ENCODE peak calls at places on chromosome 9, in four cellular contexts. H is heart left ventricle, W is PC-3, M is Panc1. P is an unnamed sample.

GRCh38 chr9:96420468-96421219 is 2.5 kb upstream of the ZNF367 start:
- DNase-seq in W (peak), H (peak), M (peak), P (peak)

GRCh38 chr9:124218438-124219289 is 39.1 kb upstream of the NEK6 start:
- DNase-seq in W (peak), H (peak), M (no peak), P (peak)

GRCh38 chr9:94919376-94920098 is 193.0 kb downstream of the AOPEP start:
- DNase-seq in M (no peak), H (peak), W (peak), P (peak)

GRCh38 chr9:88593537-88594185 is 58.7 kb downstream of the NXNL2 start:
- DNase-seq in W (peak), H (peak), M (peak), P (peak)

GRCh38 chr9:27365977-27366376 is 69.0 kb upstream of the EQTN start:
- DNase-seq in M (no peak), W (no peak), H (no peak), P (no peak)

GRCh38 chr9:126295516-126295915 is 31.1 kb upstream of the MVB12B start:
- DNase-seq in W (no peak), M (no peak), H (no peak), P (no peak)

GRCh38 chr9:105911104-105911911 is 217.0 kb downstream of the TMEM38B start:
- DNase-seq in H (no peak), W (peak), M (no peak), P (peak)

GRCh38 chr9:127967151-127967809 is 13.5 kb downstream of the EEIG1 start:
- DNase-seq in W (no peak), M (no peak), H (no peak), P (no peak)

GRCh38 chr9:131407717-131408195 is 13.9 kb downstream of the PRRC2B start:
- DNase-seq in H (no peak), M (no peak), W (no peak), P (peak)

GRCh38 chr9:21964925-21965385 is 29.2 kb downstream of the CDKN2A start:
- DNase-seq in M (no peak), H (no peak), W (peak), P (no peak)

GRCh38 chr9:134536101-134536900 is 105.3 kb upstream of the COL5A1 start:
- DNase-seq in M (no peak), W (peak), H (no peak), P (peak)

GRCh38 chr9:15642369-15642962 is 89.6 kb downstream of the CCDC171 start:
- DNase-seq in M (no peak), W (peak), H (no peak), P (peak)

GRCh38 chr9:122103985-122104384 is 10.9 kb upstream of the TTLL11 start:
- DNase-seq in M (no peak), H (no peak), W (no peak), P (no peak)

GRCh38 chr9:135050072-135050990 is 37.1 kb upstream of the OLFM1 start:
- DNase-seq in M (no peak), W (no peak), H (no peak), P (no peak)

DNA sequence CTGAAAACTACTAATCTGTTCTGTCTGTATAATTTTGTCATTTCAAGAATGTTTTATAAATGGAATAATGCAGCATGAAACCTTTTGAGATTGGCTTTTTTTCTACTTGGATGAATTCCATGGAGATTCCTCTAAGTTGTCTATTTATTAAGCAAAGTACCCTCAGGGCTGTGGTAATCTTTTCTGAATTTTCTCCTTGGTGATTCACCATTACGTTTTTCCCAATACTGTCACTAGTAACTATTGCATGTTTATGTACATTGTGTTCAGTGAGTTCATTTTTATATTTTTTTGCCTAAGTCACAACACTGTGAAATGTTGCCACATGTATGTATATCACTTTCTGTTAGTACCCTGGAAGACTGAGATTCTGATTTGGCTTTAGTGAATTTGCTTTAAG is 177.0 kb upstream of the GRIN3A start:
- DNase-seq in W (peak), M (no peak), H (no peak), P (peak)
- H3K27ac ChIP-seq in W (no peak), M (no peak), H (no peak), P (no peak)

DNA sequence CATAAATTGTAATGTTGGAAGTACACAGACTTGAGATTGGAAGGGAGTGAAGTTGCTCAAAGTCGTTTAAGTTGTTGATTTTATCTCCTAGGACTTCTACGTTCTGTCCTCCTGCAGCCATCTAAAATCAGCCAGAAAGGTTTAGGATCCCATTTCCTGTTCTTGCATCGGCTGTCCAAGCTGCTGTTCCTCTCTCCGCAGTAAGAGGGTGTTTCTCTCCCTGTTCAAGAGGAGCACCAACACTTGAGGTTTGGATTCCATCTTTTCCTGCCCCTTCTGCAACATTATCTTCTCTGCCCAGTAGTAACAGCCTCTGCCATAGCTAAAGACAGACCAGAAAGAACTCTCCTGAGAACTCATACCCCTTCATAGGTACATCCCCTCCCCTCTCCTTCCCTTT is 373.4 kb downstream of the GADD45G start:
- DNase-seq in M (no peak), H (no peak), W (peak), P (peak)
- TF ChIP-seq CTCF in M (peak), H (no peak), W (peak), P (no peak)

DNA sequence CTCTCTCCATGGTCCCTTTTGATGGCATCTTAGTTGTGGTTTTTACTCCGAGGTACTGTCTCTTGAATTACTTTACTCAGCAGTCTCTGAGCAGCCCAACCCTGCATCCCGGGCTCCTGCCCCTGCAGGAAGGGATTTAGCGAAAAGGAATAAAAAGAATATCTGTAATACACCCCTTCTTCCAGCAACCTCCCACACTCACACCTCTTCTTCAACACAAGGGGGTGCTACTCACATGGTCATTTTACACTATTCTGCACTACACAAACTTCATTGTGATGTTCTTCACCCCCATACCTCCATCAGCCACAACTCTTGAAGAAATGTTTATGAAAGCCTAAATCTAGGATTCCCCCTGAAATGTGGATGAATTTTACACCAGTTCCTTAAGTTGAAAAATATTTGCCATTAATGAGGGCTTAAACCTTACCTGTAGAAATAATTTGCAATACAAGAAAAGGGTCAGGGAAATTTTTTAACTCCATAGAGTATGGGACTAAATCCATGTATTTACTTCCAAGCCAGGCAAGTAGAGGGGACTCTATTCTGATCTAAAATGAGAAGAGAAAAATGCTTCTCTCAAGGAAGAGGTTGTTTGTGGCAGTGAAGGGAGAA is 26.0 kb downstream of the TPD52L3 start:
- DNase-seq in W (peak), H (peak), M (peak), P (peak)
- H3K27ac ChIP-seq in W (no peak), H (no peak), M (no peak), P (no peak)

DNA sequence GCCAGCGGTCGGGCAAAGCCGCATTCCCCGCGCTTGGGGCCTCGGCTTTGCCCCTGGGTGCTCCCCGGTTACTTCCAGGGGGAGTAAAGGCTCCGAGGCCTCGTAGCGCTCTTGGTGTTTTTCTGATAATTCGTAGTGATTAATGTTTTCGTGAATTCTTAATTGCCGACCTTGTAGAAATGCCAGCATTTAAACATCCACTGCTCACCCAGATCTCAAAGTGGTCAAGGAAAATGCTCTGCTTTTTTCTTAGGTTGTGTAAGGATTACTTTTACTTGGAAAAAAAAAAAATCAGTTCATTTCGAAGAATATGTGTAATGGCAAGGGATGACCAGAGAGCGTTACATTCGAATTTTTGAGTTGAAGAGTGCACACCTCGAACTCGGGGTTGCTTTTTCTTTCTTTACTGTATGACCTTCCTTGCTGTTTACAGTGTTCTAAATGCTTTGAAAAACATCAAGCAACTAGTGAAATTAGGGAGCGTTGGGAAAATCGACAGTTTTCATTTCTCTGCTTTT is 731 bp upstream of the TUT7 start:
- DNase-seq in H (no peak), M (no peak), W (no peak), P (peak)
- TF ChIP-seq CTCF in H (no peak), M (no peak), W (no peak), P (no peak)

GRCh38 chr9:10613413-10613812 is 611 bp upstream of the PTPRD start:
- DNase-seq in M (no peak), H (no peak), W (no peak), P (no peak)

GRCh38 chr9:10614201-10614870 is 1.5 kb upstream of the PTPRD start:
- DNase-seq in M (no peak), H (no peak), W (peak), P (no peak)

DNA sequence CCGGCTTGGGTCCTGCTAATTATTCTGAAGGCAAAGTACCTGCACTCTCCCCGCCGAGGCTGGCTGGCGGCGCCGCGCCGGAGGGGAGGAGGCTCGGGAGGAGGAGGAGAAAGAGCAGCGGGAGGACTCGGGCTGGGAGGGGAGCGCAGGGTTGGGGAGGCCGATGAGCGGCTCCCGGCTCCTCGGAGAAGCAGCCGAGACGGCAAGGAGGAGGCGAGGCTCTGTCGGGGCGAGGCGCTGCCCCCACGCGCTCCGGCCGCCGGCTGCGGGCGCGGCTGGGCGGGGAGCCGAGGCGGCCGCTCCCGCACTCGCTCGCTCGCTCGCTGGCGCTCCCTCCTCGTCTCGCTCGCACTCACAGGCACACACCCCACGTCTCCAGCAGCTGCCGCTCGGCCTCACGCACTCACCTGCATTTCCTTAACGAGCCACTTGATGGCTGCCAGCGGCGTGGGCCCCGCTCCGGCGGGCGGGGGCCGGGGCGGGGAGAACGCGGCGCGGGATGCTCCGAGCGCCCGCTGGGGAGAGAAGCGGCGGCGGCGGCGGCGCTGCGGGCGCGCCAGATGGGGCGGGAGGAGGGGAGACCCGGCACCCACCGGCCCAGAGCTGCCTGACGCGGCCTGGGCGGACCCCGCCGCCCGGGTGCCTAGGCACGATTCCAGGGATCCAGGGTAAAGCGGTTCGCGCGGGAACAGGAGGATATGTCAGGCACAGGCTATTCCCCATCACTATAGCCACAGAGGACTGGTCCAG is at the start of gene PTPRD:
- DNase-seq in H (no peak), W (peak), M (no peak), P (peak)
- H3K27ac ChIP-seq in H (no peak), W (no peak), M (no peak), P (no peak)

DNA sequence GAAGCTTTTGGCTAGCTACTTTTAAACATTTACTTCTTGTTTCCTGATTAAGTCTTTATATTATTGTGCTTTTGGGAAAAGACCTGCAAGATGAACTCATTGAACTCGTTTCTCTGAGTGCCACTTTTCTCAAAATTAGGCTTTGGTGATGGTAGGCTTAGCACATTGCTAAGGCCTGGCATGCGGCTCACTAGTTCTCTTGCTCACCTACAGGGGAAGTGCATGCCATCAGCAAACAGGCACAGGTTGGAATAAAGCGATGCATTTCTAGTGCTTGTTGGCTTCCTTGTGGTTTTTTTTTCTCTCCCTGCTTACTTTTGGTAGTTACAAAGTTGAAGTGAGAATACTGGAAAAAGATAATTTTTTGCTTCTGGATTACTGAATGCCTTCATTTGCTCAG is 41.4 kb downstream of the TLE4 start:
- DNase-seq in H (no peak), W (no peak), M (no peak), P (no peak)
- TF ChIP-seq CTCF in H (no peak), W (no peak), M (no peak), P (no peak)

GRCh38 chr9:129776566-129776937 is 23.7 kb upstream of the PTGES start:
- DNase-seq in H (no peak), M (no peak), W (no peak), P (no peak)
- H3K27ac ChIP-seq in H (no peak), M (no peak), W (peak), P (peak)

GRCh38 chr9:136978073-136978864 is 965 bp downstream of the PTGDS start:
- DNase-seq in H (peak), M (no peak), W (peak), P (peak)

GRCh38 chr9:136973618-136974617 is 3.4 kb upstream of the PTGDS start:
- DNase-seq in H (no peak), W (no peak), M (no peak), P (no peak)

GRCh38 chr9:136974834-136975535 is 2.3 kb upstream of the PTGDS start:
- DNase-seq in W (peak), H (no peak), M (no peak), P (peak)

GRCh38 chr9:136977223-136978072 is at the start of gene PTGDS:
- DNase-seq in W (no peak), M (no peak), H (peak), P (no peak)

DNA sequence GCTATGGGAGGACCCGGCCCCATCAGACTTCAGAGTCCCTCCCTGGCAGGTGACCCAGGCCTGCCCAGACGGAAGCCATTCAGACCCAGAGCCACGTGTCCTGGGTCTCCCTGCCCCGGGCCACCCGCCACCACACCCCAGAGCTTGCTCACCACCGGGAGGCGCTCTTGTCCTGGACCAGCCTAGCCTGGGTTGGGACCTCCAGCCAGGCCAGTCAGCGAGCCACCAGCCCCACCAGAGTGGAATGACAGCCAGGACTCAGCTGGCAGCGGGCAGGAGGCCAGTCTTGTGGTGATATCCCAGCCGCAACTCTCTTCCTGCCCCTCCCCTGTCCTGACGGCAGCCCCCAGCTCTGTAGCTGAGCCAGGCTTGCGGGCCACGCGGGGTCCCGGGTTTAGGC is 1.7 kb upstream of the PTGDS start:
- DNase-seq in H (peak), M (no peak), W (no peak), P (no peak)
- TF ChIP-seq CTCF in H (peak), M (no peak), W (no peak), P (no peak)

GRCh38 chr9:4214506-4214905 is 85.4 kb downstream of the GLIS3 start:
- DNase-seq in H (no peak), W (no peak), M (no peak), P (no peak)
- H3K27ac ChIP-seq in H (peak), W (no peak), M (no peak), P (no peak)